ENCODE peak calls at places on chromosomes 11 and 22, in five cellular contexts. P is mucosa of descending colon, I is fibroblast of pulmonary artery, Y is keratinocyte, O is A549. G is an unnamed sample.

GRCh38 chr11:83070044-83070877 is 1.4 kb downstream of the RAB30 start:
- DNase-seq in P (no peak), I (peak), Y (no peak), O (peak), G (no peak)

GRCh38 chr11:122642472-122642922 is 13.0 kb upstream of the UBASH3B start:
- DNase-seq in P (no peak), I (peak), Y (no peak), O (peak), G (no peak)

GRCh38 chr11:73277467-73277866 is 5.3 kb downstream of the P2RY6 start:
- DNase-seq in P (no peak), I (no peak), Y (no peak), O (no peak), G (no peak)

GRCh38 chr22:43346521-43346929 is 3.4 kb upstream of the SCUBE1 start:
- DNase-seq in P (peak), I (peak), Y (no peak), O (peak), G (peak)

GRCh38 chr11:122692444-122692843 is 36.9 kb downstream of the UBASH3B start:
- DNase-seq in P (no peak), I (no peak), Y (no peak), O (no peak), G (no peak)

GRCh38 chr11:30244255-30244654 is 13.4 kb downstream of the FSHB start:
- DNase-seq in P (no peak), I (peak), Y (no peak), O (peak), G (no peak)

GRCh38 chr11:31974737-31975136 is 116.1 kb upstream of the RCN1 start:
- DNase-seq in P (no peak), I (peak), Y (peak), O (peak), G (no peak)

GRCh38 chr11:8642226-8642625 is 40.2 kb downstream of the TRIM66 start:
- DNase-seq in P (no peak), I (no peak), Y (no peak), O (no peak), G (no peak)

GRCh38 chr11:114075891-114076441 is 16.5 kb downstream of the ZBTB16 start:
- DNase-seq in P (no peak), I (peak), Y (no peak), O (peak), G (peak)

GRCh38 chr11:59629996-59630395 is 14.4 kb upstream of the OSBP start:
- DNase-seq in P (no peak), I (no peak), Y (no peak), O (no peak), G (no peak)

GRCh38 chr11:115408036-115408911 is 95.9 kb downstream of the CADM1 start:
- DNase-seq in P (no peak), I (no peak), Y (no peak), O (no peak), G (no peak)

GRCh38 chr22:39598017-39598965 is 27.7 kb downstream of the CACNA1I start:
- DNase-seq in P (peak), I (no peak), Y (no peak), O (peak), G (peak)

GRCh38 chr11:66231561-66231960 is 36.9 kb upstream of the RAB1B start:
- DNase-seq in P (no peak), I (no peak), Y (no peak), O (no peak), G (no peak)

GRCh38 chr11:134045799-134046635 is 22.9 kb upstream of the JAM3 start:
- DNase-seq in P (no peak), I (no peak), Y (peak), O (no peak), G (no peak)

GRCh38 chr22:27046603-27047002 is 389.2 kb downstream of the MIAT start:
- DNase-seq in P (no peak), I (no peak), Y (no peak), O (no peak), G (no peak)

GRCh38 chr11:74043450-74043849 is 34.6 kb upstream of the UCP3 start:
- DNase-seq in P (no peak), I (no peak), Y (no peak), O (no peak), G (no peak)

GRCh38 chr11:57426754-57427691 is at the start of gene SLC43A3:
- DNase-seq in P (peak), I (peak), Y (no peak), O (no peak), G (peak)

GRCh38 chr11:72405009-72405408 is 29.3 kb downstream of the CLPB start:
- DNase-seq in P (no peak), I (no peak), Y (no peak), O (no peak), G (no peak)

GRCh38 chr22:40009953-40010751 is 15.4 kb downstream of the FAM83F start:
- DNase-seq in P (no peak), I (no peak), Y (no peak), O (no peak), G (no peak)

GRCh38 chr22:17102297-17102667 is 17.5 kb downstream of the IL17RA start:
- DNase-seq in P (no peak), I (peak), Y (no peak), O (no peak), G (no peak)

GRCh38 chr11:78878631-78879030 is 304.0 kb upstream of the NARS2 start:
- DNase-seq in P (no peak), I (no peak), Y (no peak), O (no peak), G (no peak)

GRCh38 chr11:65625628-65626342 is 10.2 kb downstream of the PCNX3 start:
- DNase-seq in P (peak), I (peak), Y (no peak), O (peak), G (peak)

GRCh38 chr11:127627629-127628462 is 627.3 kb upstream of the KIRREL3 start:
- DNase-seq in P (peak), I (no peak), Y (no peak), O (no peak), G (no peak)

GRCh38 chr22:33918676-33919590 is 1.3 kb downstream of the LARGE1 start:
- DNase-seq in P (no peak), I (no peak), Y (no peak), O (no peak), G (no peak)

GRCh38 chr22:37229012-37229804 is 14.9 kb downstream of the RAC2 start:
- DNase-seq in P (no peak), I (peak), Y (no peak), O (peak), G (peak)

GRCh38 chr11:114440971-114441810 is 1.9 kb downstream of the REXO2 start:
- DNase-seq in P (no peak), I (peak), Y (no peak), O (no peak), G (no peak)

GRCh38 chr11:65104628-65105027 is 7.0 kb upstream of the TM7SF2 start:
- DNase-seq in P (no peak), I (no peak), Y (no peak), O (no peak), G (no peak)

GRCh38 chr11:37817727-37818270 is 1219.8 kb upstream of the RAG2 start:
- DNase-seq in P (no peak), I (peak), Y (no peak), O (no peak), G (no peak)

GRCh38 chr11:2644844-2645778 is 54.7 kb downstream of the KCNQ1OT1 start:
- DNase-seq in P (no peak), I (no peak), Y (no peak), O (no peak), G (no peak)

GRCh38 chr11:64123102-64123434 is 42.8 kb downstream of the MACROD1 start:
- DNase-seq in P (no peak), I (no peak), Y (no peak), O (no peak), G (no peak)

GRCh38 chr22:42116848-42117424 is 13.7 kb downstream of the CYP2D6 start:
- DNase-seq in P (peak), I (peak), Y (no peak), O (no peak), G (no peak)
- TF ChIP-seq CTCF in P (no peak), I (no peak), Y (no peak), O (no peak), G (no peak)

GRCh38 chr11:60838132-60838531 is 3.8 kb upstream of the CCDC86 start:
- DNase-seq in P (no peak), I (peak), Y (no peak), O (peak), G (no peak)
- TF ChIP-seq CTCF in P (no peak), I (peak), Y (no peak), O (no peak), G (no peak)

GRCh38 chr11:92224394-92225205 is at the start of gene FAT3:
- DNase-seq in P (no peak), I (peak), Y (no peak), O (peak), G (no peak)

GRCh38 chr11:92227233-92227593 is 2.6 kb downstream of the FAT3 start:
- DNase-seq in P (no peak), I (no peak), Y (no peak), O (no peak), G (no peak)

GRCh38 chr11:92226331-92227232 is 2.0 kb downstream of the FAT3 start:
- DNase-seq in P (no peak), I (no peak), Y (no peak), O (no peak), G (no peak)

GRCh38 chr11:92225206-92225562 is 566 bp downstream of the FAT3 start:
- DNase-seq in P (no peak), I (peak), Y (no peak), O (no peak), G (no peak)

GRCh38 chr11:92225563-92226308 is 1.1 kb downstream of the FAT3 start:
- DNase-seq in P (no peak), I (no peak), Y (no peak), O (no peak), G (no peak)
- TF ChIP-seq CTCF in P (no peak), I (no peak), Y (no peak), O (no peak), G (no peak)

GRCh38 chr22:46272762-46273431 is 5.1 kb downstream of the TTC38 start:
- DNase-seq in P (peak), I (no peak), Y (no peak), O (no peak), G (no peak)
- TF ChIP-seq CTCF in P (no peak), I (no peak), Y (no peak), O (no peak), G (no peak)

DNA sequence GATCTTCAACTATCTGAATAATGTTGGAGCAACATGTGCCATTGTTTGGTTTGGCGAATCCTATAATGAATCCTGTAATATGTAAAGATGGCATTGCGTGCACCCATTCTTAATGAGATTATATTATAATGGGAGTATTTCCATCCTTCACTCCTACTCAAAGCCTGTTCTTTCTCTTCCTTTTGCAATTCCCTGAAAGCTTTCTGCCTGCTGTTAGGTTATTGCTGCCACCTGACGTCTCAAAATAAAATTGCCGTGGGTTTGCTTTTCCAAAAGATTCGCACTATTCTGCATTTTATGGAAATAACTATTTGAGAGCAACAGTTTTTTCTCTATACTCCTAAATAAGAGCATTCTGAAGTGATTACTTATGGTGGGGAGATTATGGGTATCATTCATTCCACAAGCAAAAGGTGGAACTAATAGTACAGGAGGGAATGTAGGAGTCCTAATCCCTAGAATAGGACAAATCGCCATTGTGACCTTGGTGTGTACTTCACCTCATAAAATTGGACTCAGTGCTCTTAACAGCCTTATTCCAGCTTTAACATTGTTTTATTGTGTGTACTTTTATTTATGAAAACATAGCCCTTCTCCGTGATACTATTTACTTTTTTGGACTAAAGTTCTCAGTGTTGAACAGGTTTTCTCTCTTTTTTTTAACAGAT is 69.6 kb upstream of the ALKBH3 start:
- DNase-seq in P (no peak), I (peak), Y (no peak), O (no peak), G (no peak)
- TF ChIP-seq CTCF in P (peak), I (peak), Y (no peak), O (peak), G (no peak)

GRCh38 chr11:68353669-68354068 is 41.3 kb downstream of the LRP5 start:
- DNase-seq in P (no peak), I (no peak), Y (no peak), O (no peak), G (no peak)

GRCh38 chr11:68352591-68352990 is 40.2 kb downstream of the LRP5 start:
- DNase-seq in P (no peak), I (no peak), Y (no peak), O (peak), G (no peak)

GRCh38 chr11:68353118-68353517 is 40.7 kb downstream of the LRP5 start:
- DNase-seq in P (no peak), I (no peak), Y (no peak), O (peak), G (no peak)

GRCh38 chr11:68350759-68351449 is 38.5 kb downstream of the LRP5 start:
- DNase-seq in P (no peak), I (no peak), Y (no peak), O (no peak), G (no peak)

GRCh38 chr11:68351450-68352275 is 39.3 kb downstream of the LRP5 start:
- DNase-seq in P (no peak), I (no peak), Y (no peak), O (peak), G (no peak)
- TF ChIP-seq CTCF in P (no peak), I (no peak), Y (no peak), O (no peak), G (no peak)

DNA sequence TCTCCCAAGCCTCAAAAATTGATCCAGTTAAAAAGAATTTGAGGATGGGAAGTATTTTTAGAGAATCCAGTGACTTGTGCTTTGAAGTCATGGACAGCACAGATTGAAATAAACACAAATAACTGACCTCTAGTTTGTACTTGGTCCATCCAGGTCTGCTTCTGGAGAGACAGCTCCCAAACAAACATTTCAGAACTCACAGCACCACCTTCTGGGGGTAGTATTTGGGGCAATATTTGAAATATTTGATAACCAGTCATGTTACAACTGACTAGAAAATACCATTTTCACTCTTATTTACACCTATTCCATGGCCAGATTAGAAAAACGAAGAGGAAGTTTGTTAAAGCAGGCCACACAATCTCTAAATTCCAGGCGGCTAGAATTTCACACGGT is 56.2 kb downstream of the CTSC start:
- DNase-seq in P (no peak), I (peak), Y (no peak), O (peak), G (no peak)
- TF ChIP-seq CTCF in P (no peak), I (peak), Y (peak), O (peak), G (no peak)

DNA sequence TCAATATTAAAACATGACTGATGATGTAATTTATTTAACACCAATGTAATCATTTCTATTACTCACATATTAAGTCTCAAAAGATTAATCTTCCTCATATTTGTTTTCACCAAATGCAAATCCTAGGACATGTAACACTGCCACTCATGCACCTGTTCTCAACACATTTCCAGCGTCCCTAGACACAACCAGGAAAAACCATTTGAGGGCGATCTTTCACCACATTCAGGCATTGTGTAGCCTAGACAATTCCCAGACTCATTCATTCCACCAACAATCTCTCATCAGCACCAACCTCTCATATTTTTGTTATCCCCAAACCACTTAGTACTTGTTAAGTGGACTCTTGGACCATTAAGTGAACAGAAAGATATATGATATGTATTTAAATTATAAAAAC is 66.1 kb downstream of the SLC36A4 start:
- DNase-seq in P (no peak), I (no peak), Y (no peak), O (peak), G (no peak)
- TF ChIP-seq CTCF in P (no peak), I (no peak), Y (no peak), O (no peak), G (no peak)

G was measured in natural killer cell.